ENCODE peak calls at places on chromosome 13, in ten cellular contexts. D is WTC11, F is iPS DF 6.9, G is naive B cell, I is coronary artery, Q is nephron progenitor cell, L is left cardiac atrium, W is Calu3, M is cerebellar cortex, T is lower leg skin. Y is an unnamed sample.

GRCh38 chr13:35787937-35788336 is 311.4 kb upstream of the MAB21L1 start:
- DNase-seq in D (no peak), L (no peak), I (no peak), M (peak), T (no peak), G (no peak), Q (no peak), F (no peak), W (no peak), Y (no peak)

GRCh38 chr13:93620366-93620765 is 393.8 kb downstream of the GPC6 start:
- DNase-seq in I (no peak), Q (no peak), W (no peak), F (no peak), G (no peak), L (no peak), M (no peak), D (no peak), T (no peak), Y (no peak)

GRCh38 chr13:95603887-95604533 is 40.5 kb downstream of the DZIP1 start:
- DNase-seq in I (no peak), M (peak), T (no peak), Q (no peak), L (no peak), G (no peak), D (no peak), W (peak), F (no peak), Y (peak)

GRCh38 chr13:28059214-28059613 is 41.2 kb downstream of the FLT3 start:
- DNase-seq in F (peak), Q (peak), I (no peak), T (no peak), L (no peak), D (peak), G (no peak), W (peak), M (peak), Y (peak)

GRCh38 chr13:41224113-41225110 is 30.0 kb upstream of the KBTBD7 start:
- DNase-seq in D (no peak), F (no peak), T (no peak), M (no peak), L (no peak), G (no peak), Q (no peak), W (no peak), I (no peak), Y (no peak)

GRCh38 chr13:45690636-45691035 is 11.5 kb upstream of the CBY2 start:
- DNase-seq in W (no peak), Q (no peak), G (no peak), M (no peak), F (no peak), T (no peak), I (no peak), D (no peak), L (no peak), Y (no peak)

GRCh38 chr13:33072282-33072681 is 56.1 kb downstream of the KL start:
- DNase-seq in L (no peak), F (no peak), M (no peak), D (no peak), Q (no peak), G (no peak), W (no peak), I (no peak), T (no peak), Y (no peak)

GRCh38 chr13:96817336-96817941 is 176.8 kb downstream of the OXGR1 start:
- DNase-seq in M (no peak), Q (no peak), F (peak), D (no peak), L (no peak), I (no peak), G (no peak), T (no peak), W (no peak), Y (peak)

GRCh38 chr13:33817513-33817842 is 471 bp upstream of the RFC3 start:
- DNase-seq in W (no peak), M (no peak), F (no peak), L (no peak), T (no peak), Q (no peak), I (no peak), G (no peak), D (no peak), Y (no peak)

GRCh38 chr13:44331912-44332840 is 41.4 kb upstream of the SERP2 start:
- DNase-seq in Q (no peak), F (no peak), I (peak), G (no peak), W (no peak), D (no peak), M (peak), T (no peak), L (peak), Y (no peak)

GRCh38 chr13:39186205-39186880 is 148.1 kb downstream of the NHLRC3 start:
- DNase-seq in I (no peak), M (peak), G (no peak), F (no peak), W (no peak), L (no peak), D (no peak), Q (no peak), T (no peak), Y (no peak)

GRCh38 chr13:37216340-37216739 is 110.9 kb upstream of the CSNK1A1L start:
- DNase-seq in I (no peak), G (no peak), M (no peak), Q (no peak), D (no peak), F (no peak), W (no peak), T (no peak), L (no peak), Y (no peak)

GRCh38 chr13:94987869-94988268 is 275.5 kb upstream of the SOX21 start:
- DNase-seq in G (no peak), D (no peak), M (no peak), F (no peak), L (no peak), I (no peak), Q (no peak), T (no peak), W (no peak), Y (no peak)

GRCh38 chr13:45626731-45627374 is 11.3 kb upstream of the ERICH6B start:
- DNase-seq in G (no peak), F (no peak), L (no peak), M (no peak), D (no peak), W (no peak), T (no peak), Q (no peak), I (no peak), Y (no peak)

GRCh38 chr13:34750078-34750703 is 191.9 kb upstream of the NBEA start:
- DNase-seq in G (no peak), F (peak), W (no peak), L (no peak), D (peak), Q (peak), T (no peak), I (no peak), M (peak), Y (no peak)

GRCh38 chr13:48563611-48564010 is 30.7 kb upstream of the RCBTB2 start:
- DNase-seq in I (no peak), T (no peak), G (no peak), Q (no peak), L (no peak), W (no peak), D (no peak), F (no peak), M (no peak), Y (no peak)

GRCh38 chr13:80334582-80335260 is 6.2 kb downstream of the SPRY2 start:
- DNase-seq in M (peak), L (no peak), T (no peak), I (no peak), D (no peak), F (no peak), G (no peak), Q (no peak), W (no peak), Y (no peak)

GRCh38 chr13:41352935-41353801 is 42.1 kb downstream of the NAA16 start:
- DNase-seq in L (no peak), T (peak), D (no peak), I (no peak), F (no peak), W (peak), M (peak), G (peak), Q (peak), Y (peak)

GRCh38 chr13:51912091-51912490 is 50.3 kb downstream of the CCDC70 start:
- DNase-seq in D (no peak), I (no peak), Q (no peak), W (no peak), T (no peak), G (no peak), L (no peak), M (peak), F (no peak), Y (no peak)

GRCh38 chr13:95643814-95644598 is 500 bp downstream of the DZIP1 start:
- DNase-seq in W (peak), T (no peak), F (no peak), M (peak), Q (no peak), D (peak), G (no peak), I (no peak), L (peak), Y (peak)

GRCh38 chr13:51645154-51645650 is 60.9 kb downstream of the WDFY2 start:
- DNase-seq in M (no peak), I (no peak), W (no peak), L (no peak), T (no peak), Q (no peak), F (no peak), G (peak), D (no peak), Y (no peak)

GRCh38 chr13:20550799-20551198 is 16.2 kb upstream of the IFT88 start:
- DNase-seq in D (no peak), M (no peak), I (no peak), W (no peak), G (no peak), Q (no peak), L (no peak), F (no peak), T (no peak), Y (peak)

GRCh38 chr13:50907781-50908180 is 1.8 kb upstream of the RNASEH2B start:
- DNase-seq in L (no peak), D (no peak), Q (no peak), I (no peak), T (no peak), M (no peak), G (no peak), W (no peak), F (no peak), Y (no peak)

GRCh38 chr13:40503966-40504591 is 162.4 kb downstream of the FOXO1 start:
- DNase-seq in F (no peak), L (peak), M (no peak), T (no peak), W (no peak), G (no peak), D (no peak), Q (no peak), I (no peak), Y (peak)

GRCh38 chr13:74288361-74288911 is 154.2 kb upstream of the KLF12 start:
- DNase-seq in M (peak), I (no peak), Q (peak), T (no peak), G (peak), F (no peak), W (peak), D (peak), L (peak), Y (no peak)

GRCh38 chr13:46377554-46377953 is 9.5 kb downstream of the RUBCNL start:
- DNase-seq in I (no peak), W (no peak), D (no peak), G (peak), F (no peak), M (no peak), T (no peak), L (no peak), Q (no peak), Y (no peak)

GRCh38 chr13:38566526-38566925 is 120.4 kb upstream of the FREM2 start:
- DNase-seq in I (no peak), L (no peak), M (no peak), Q (no peak), G (no peak), D (no peak), T (no peak), W (no peak), F (no peak), Y (no peak)

GRCh38 chr13:98466634-98467236 is 110.2 kb downstream of the STK24 start:
- DNase-seq in D (peak), I (no peak), L (no peak), W (peak), F (no peak), Q (peak), T (no peak), G (no peak), M (peak), Y (peak)

GRCh38 chr13:41029629-41030028 is 10.5 kb upstream of the ELF1 start:
- DNase-seq in W (no peak), L (no peak), G (no peak), F (no peak), Q (no peak), T (no peak), I (no peak), M (no peak), D (peak), Y (no peak)

GRCh38 chr13:85406269-85406975 is 392.8 kb downstream of the SLITRK6 start:
- DNase-seq in F (no peak), I (no peak), W (no peak), T (no peak), D (no peak), L (no peak), G (no peak), Q (no peak), M (no peak), Y (no peak)

GRCh38 chr13:77305276-77305675 is 21.6 kb downstream of the MYCBP2 start:
- DNase-seq in I (no peak), W (no peak), Q (no peak), D (no peak), L (no peak), T (no peak), F (no peak), G (peak), M (no peak), Y (no peak)